ENCODE peak calls at places on chromosomes 3 and 15, in ten cellular contexts. W is stimulated activated CD4-positive, alpha-beta T cell treated with anti-CD3 and anti-CD28 coated beads, Interleukin-1b, Interleukin-23, amount 100 ng/mL, for 24 hours; F is NAMALWA; H is lung; R is EL; D is T-helper 2 cell; G is cardiac septum; Z is GM19239; Y is body of pancreas; I is H4. K is an unnamed sample.

GRCh38 chr3:13628841-13629551 is 80.1 kb downstream of the FBLN2 start:
- DNase-seq in W (no peak), F (no peak), H (no peak), R (no peak), D (no peak), G (no peak), Z (no peak), Y (no peak), I (no peak), K (no peak)

GRCh38 chr3:28139288-28139687 is 102.1 kb upstream of the CMC1 start:
- DNase-seq in W (no peak), F (no peak), H (no peak), R (no peak), D (no peak), G (no peak), Z (no peak), Y (peak), I (no peak), K (no peak)

GRCh38 chr15:25891108-25891507 is 28.0 kb upstream of the ATP10A start:
- DNase-seq in W (no peak), F (no peak), H (no peak), R (no peak), D (no peak), G (no peak), Z (no peak), Y (no peak), I (no peak), K (no peak)

GRCh38 chr15:31545257-31545656 is 218.6 kb downstream of the KLF13 start:
- DNase-seq in W (no peak), F (no peak), H (no peak), R (no peak), D (no peak), G (no peak), Z (no peak), Y (no peak), I (no peak), K (no peak)

GRCh38 chr15:70569139-70569717 is 194.1 kb downstream of the UACA start:
- DNase-seq in W (no peak), F (peak), H (no peak), R (peak), D (no peak), G (no peak), Z (no peak), Y (peak), I (peak), K (no peak)

GRCh38 chr3:29307229-29307796 is 26.4 kb downstream of the RBMS3 start:
- DNase-seq in W (no peak), F (no peak), H (no peak), R (no peak), D (no peak), G (no peak), Z (no peak), Y (no peak), I (no peak), K (no peak)

GRCh38 chr3:185473290-185473815 is 25.5 kb downstream of the TMEM41A start:
- DNase-seq in W (no peak), F (no peak), H (no peak), R (no peak), D (no peak), G (no peak), Z (no peak), Y (no peak), I (peak), K (no peak)

GRCh38 chr3:52004158-52004787 is 8.6 kb upstream of the RPL29 start:
- DNase-seq in W (no peak), F (peak), H (no peak), R (peak), D (no peak), G (no peak), Z (no peak), Y (no peak), I (no peak), K (peak)

GRCh38 chr3:168847293-168847883 is 751.7 kb upstream of the GOLIM4 start:
- DNase-seq in W (no peak), F (peak), H (no peak), R (peak), D (no peak), G (no peak), Z (no peak), Y (peak), I (peak), K (no peak)

GRCh38 chr3:147775411-147775810 is 366.2 kb downstream of the ZIC1 start:
- DNase-seq in W (no peak), F (no peak), H (no peak), R (no peak), D (no peak), G (no peak), Z (no peak), Y (no peak), I (no peak), K (no peak)

GRCh38 chr15:33675246-33675645 is 293.1 kb upstream of the CHRM5 start:
- DNase-seq in W (no peak), F (peak), H (no peak), R (peak), D (no peak), G (no peak), Z (peak), Y (no peak), I (peak), K (no peak)

GRCh38 chr3:60746690-60747416 is 504.4 kb downstream of the FHIT start:
- DNase-seq in W (no peak), F (no peak), H (no peak), R (no peak), D (no peak), G (no peak), Z (no peak), Y (no peak), I (no peak), K (no peak)

GRCh38 chr3:177721864-177722370 is 524.6 kb upstream of the TBL1XR1 start:
- DNase-seq in W (no peak), F (no peak), H (no peak), R (no peak), D (no peak), G (no peak), Z (no peak), Y (no peak), I (no peak), K (no peak)

GRCh38 chr3:194117114-194117845 is 18.7 kb upstream of the HES1 start:
- DNase-seq in W (no peak), F (no peak), H (no peak), R (no peak), D (no peak), G (no peak), Z (no peak), Y (peak), I (no peak), K (no peak)

GRCh38 chr3:55162031-55162784 is 234.3 kb upstream of the LRTM1 start:
- DNase-seq in W (no peak), F (no peak), H (no peak), R (peak), D (no peak), G (no peak), Z (no peak), Y (no peak), I (no peak), K (no peak)

GRCh38 chr3:194872669-194872977 is 186.9 kb downstream of the FAM43A start:
- DNase-seq in W (no peak), F (no peak), H (no peak), R (peak), D (no peak), G (no peak), Z (no peak), Y (no peak), I (no peak), K (no peak)

K was measured in D721Med.